ENCODE peak calls at places on chromosomes 1 and 21, in seven cellular contexts. L is HFFc6, M is AG09319, Z is nephron progenitor cell, H is fibroblast of mammary gland, R is breast epithelium, B is endodermal cell. G is an unnamed sample.

GRCh38 chr1:42424201-42424600 is 31.6 kb downstream of the ZMYND12 start:
- DNase-seq in L (no peak), M (no peak), R (no peak), H (peak), Z (no peak), B (no peak), G (peak)

GRCh38 chr1:18716785-18717678 is 86.4 kb downstream of the PAX7 start:
- DNase-seq in R (no peak), L (no peak), M (no peak), B (peak), Z (peak), H (no peak), G (no peak)

GRCh38 chr1:112689842-112690237 is 15.4 kb downstream of the MOV10 start:
- DNase-seq in M (no peak), R (no peak), H (no peak), B (no peak), Z (no peak), L (no peak), G (no peak)

GRCh38 chr1:167344605-167345385 is 124.1 kb downstream of the POU2F1 start:
- DNase-seq in B (peak), Z (no peak), H (peak), M (no peak), R (no peak), L (no peak), G (peak)

GRCh38 chr1:7827134-7827955 is 25.5 kb downstream of the UTS2 start:
- DNase-seq in B (no peak), H (peak), M (no peak), R (no peak), Z (no peak), L (no peak), G (no peak)

GRCh38 chr1:15678578-15678977 is 5.5 kb upstream of the PLEKHM2 start:
- DNase-seq in H (peak), B (peak), R (no peak), Z (no peak), M (no peak), L (peak), G (peak)

GRCh38 chr1:97138515-97139032 is 417.0 kb downstream of the PTBP2 start:
- DNase-seq in B (no peak), Z (no peak), R (no peak), L (no peak), H (no peak), M (no peak), G (no peak)

GRCh38 chr1:79568411-79568810 is 561.9 kb upstream of the ADGRL4 start:
- DNase-seq in R (no peak), L (no peak), Z (no peak), M (no peak), B (no peak), H (peak), G (peak)

GRCh38 chr1:180173952-180174351 is 19.3 kb downstream of the QSOX1 start:
- DNase-seq in M (no peak), Z (no peak), R (peak), B (no peak), H (peak), L (no peak), G (peak)

GRCh38 chr1:197553281-197553680 is 222.0 kb downstream of the DENND1B start:
- DNase-seq in H (no peak), R (no peak), M (no peak), Z (no peak), B (no peak), L (no peak), G (no peak)

GRCh38 chr1:73701816-73702215 is 496.2 kb downstream of the LRRIQ3 start:
- DNase-seq in B (no peak), H (no peak), Z (no peak), R (no peak), M (no peak), L (no peak), G (no peak)

GRCh38 chr1:234656981-234657651 is 47.1 kb upstream of the IRF2BP2 start:
- DNase-seq in L (peak), R (no peak), M (peak), B (no peak), H (peak), Z (no peak), G (peak)

GRCh38 chr21:41583274-41583790 is 75.4 kb upstream of the TMPRSS2 start:
- DNase-seq in M (no peak), L (no peak), R (peak), H (no peak), Z (no peak), B (no peak), G (no peak)

GRCh38 chr1:117606608-117607261 is 887 bp downstream of the TENT5C start:
- DNase-seq in H (peak), R (peak), B (peak), Z (peak), M (no peak), L (peak), G (peak)

GRCh38 chr1:205477759-205478247 is 22.0 kb upstream of the BLACAT1 start:
- DNase-seq in R (peak), H (peak), B (no peak), L (peak), Z (no peak), M (peak), G (peak)

DNA sequence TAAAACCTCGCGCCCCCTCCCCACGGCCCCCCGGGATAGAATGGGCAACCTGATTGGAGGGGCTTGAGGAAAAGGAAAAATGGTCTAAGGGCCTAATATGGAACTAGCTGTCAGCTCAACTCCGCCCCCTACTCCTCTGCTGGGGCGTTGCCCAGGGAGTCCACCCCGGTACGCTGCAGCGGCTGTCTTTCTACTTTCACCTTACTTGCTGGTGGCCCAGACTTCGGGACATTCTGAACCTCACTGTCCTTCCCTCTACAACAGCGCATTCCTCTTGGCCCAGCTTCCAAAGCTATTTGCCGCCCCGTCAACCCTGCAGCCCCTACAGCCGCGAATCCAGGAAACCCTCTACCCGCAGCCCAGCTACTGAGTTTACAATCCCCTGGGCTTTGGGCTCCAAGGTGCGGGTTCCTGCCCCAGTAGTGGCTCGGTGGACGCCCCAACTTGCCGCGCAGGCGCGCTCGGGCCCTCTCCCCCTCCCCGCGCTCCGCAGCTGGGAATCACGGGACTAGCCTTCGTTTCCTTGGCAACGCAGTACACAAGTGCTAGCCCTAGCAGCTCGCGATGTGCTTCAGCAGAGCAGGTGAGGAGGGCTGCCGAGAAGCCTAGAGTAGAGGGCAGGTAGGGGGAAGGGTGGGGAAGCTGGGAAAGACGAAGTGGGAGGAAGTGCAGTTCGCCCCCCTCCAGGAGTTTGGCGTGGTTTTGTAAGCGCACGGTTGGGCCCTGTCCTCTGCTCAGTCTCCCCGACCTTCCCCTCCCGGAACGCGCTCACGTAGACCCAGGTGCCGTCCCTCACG is 55.6 kb downstream of the CHIA start:
- DNase-seq in B (peak), R (peak), Z (peak), H (peak), M (peak), L (peak), G (peak)
- TF ChIP-seq CTCF in B (peak), R (peak), Z (no peak), H (peak), M (no peak), L (no peak), G (no peak)

DNA sequence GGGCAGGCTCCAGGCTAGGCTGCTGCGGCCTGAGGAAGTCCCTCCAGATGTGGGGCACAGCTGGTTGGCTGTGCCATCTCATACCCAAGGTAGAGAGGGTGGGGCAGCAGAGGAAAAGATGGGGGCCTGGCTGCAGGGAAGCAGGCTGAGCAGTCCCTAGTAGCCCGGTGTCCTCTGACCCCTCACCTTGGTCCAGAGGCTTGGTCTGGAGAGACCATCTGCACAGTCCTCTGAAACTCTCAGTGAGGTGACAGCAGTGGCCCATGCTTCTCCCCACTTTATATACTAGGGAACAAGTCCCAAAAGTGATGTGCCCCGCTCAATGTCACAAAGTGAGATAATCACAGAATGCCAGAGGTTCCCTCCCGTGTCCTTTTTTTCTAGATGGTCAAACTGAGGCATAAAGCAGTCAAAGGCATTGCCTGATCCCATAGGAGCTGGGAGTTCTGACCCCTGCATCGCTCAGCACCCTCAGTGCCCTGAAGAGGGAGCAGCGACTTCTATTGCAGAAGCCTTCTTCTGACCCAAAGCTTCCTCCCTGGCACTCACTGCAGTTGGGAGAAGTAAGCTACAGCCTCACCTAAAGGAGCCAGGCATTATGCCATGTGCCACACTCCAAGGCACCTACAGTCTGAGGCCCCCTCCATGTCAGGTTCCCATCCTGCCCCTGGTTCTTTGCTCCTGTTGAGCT is 45.5 kb downstream of the TRABD2B start:
- DNase-seq in M (no peak), L (no peak), R (no peak), Z (no peak), H (no peak), B (peak), G (no peak)
- TF ChIP-seq CTCF in M (peak), L (no peak), R (no peak), Z (no peak), H (no peak), B (peak), G (no peak)

GRCh38 chr1:153355445-153356071 is 2.1 kb upstream of the S100A9 start:
- DNase-seq in H (peak), L (peak), B (peak), M (peak), R (no peak), Z (peak), G (peak)

GRCh38 chr1:153352523-153352922 is 3.9 kb upstream of the PGLYRP4 start:
- DNase-seq in B (peak), M (peak), R (peak), L (peak), Z (peak), H (peak), G (peak)

GRCh38 chr1:153356392-153357075 is 1.1 kb upstream of the S100A9 start:
- DNase-seq in H (no peak), B (peak), M (no peak), R (no peak), L (no peak), Z (no peak), G (no peak)

GRCh38 chr1:153354515-153355193 is 3.0 kb upstream of the S100A9 start:
- DNase-seq in L (no peak), R (no peak), Z (no peak), M (no peak), B (peak), H (no peak), G (no peak)

DNA sequence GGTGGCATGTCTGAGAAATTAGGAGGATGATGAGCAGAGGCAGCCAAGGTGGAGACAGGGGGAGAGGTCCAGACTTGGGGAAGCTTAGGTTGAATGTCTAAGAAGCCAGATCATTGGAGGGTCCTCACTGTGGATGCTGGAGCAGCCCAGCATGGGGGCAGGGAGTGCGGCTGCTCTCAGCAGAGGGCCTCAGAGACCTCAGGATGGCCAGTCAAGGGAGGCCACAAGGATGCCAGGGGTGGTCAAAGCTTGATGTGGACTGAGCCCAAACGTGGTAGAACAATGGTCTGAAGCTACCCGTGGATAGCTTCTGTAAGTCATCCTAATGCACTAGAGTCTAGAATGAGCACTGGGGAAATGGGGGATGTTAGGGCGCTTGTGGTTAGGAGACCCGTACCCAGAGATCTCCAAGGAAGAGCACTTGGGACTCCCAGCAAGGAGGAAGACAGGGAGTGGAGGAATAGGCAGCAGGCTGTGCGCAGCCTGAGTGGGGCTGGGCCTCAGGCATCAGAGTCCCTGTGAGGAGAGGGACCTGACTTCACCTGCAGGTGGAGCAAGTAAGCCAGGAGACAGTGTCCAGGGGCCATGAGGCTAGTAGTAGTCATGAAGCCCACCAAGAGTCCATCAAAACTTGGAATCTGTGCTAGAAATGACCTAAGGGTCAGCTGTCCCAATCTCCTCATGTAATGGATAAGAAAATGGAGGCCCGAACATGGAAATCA is 4.3 kb upstream of the S100A9 start:
- DNase-seq in B (peak), M (no peak), L (peak), H (peak), Z (peak), R (no peak), G (peak)
- TF ChIP-seq CTCF in B (peak), M (peak), L (peak), H (peak), Z (peak), R (no peak), G (peak)

DNA sequence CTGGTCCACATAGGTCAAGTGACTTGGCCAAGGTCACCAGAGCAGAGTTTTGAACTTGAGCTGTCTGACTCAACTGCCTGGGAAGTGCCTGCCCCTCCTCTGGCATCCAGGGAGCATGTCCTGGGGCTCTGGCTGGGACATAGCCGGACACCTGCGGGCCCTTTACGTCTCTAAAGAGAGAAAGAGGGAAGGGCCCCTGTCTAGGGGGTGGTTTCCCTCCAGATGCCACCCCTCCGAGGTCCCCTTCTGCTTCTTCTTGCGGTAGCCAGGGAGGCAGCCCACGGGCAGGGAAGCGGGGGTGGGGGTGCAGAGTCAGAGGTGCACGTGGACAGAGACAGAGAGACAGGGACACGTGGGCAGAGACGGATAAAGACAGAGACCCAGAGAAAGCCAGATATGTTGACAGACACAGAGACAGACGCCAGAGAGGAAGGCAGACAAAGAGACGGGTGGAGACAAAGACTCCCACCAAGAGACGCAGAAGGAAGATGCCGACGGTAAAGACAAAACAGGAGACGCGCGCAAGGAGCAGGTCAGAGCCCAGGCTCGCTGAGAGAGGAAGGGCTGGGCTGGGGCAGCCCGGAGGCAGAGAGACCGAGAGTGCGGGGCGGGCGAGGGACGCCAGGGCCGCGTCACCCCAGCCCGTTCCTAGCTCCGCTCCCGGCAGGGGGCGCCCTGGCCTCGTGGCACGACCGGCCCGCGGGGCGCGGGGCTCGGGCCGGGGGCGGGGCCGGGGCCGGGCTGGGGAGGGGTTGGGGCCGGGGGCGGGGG is 458 bp upstream of the ALPL start:
- DNase-seq in H (peak), R (no peak), M (no peak), B (peak), L (no peak), Z (peak), G (no peak)
- TF ChIP-seq CTCF in H (no peak), R (peak), M (peak), B (peak), L (peak), Z (peak), G (peak)

GRCh38 chr1:212701910-212702309 is 2.3 kb upstream of the BATF3 start:
- DNase-seq in L (no peak), Z (no peak), H (no peak), B (peak), M (no peak), R (no peak), G (no peak)
- TF ChIP-seq CTCF in L (peak), Z (no peak), H (no peak), B (peak), M (no peak), R (no peak), G (no peak)

GRCh38 chr1:201766117-201766863 is 62.7 kb upstream of the IPO9 start:
- DNase-seq in H (peak), R (no peak), L (peak), M (peak), B (no peak), Z (no peak), G (peak)

GRCh38 chr1:201761871-201762270 is 67.1 kb upstream of the IPO9 start:
- DNase-seq in L (no peak), H (no peak), R (no peak), B (no peak), M (no peak), Z (no peak), G (no peak)

GRCh38 chr1:201764166-201764565 is 64.8 kb upstream of the IPO9 start:
- DNase-seq in Z (no peak), L (no peak), R (no peak), H (no peak), B (no peak), M (no peak), G (no peak)

GRCh38 chr1:201761178-201761577 is 67.8 kb upstream of the IPO9 start:
- DNase-seq in R (no peak), L (no peak), M (no peak), H (no peak), B (peak), Z (no peak), G (no peak)

GRCh38 chr1:201763439-201764140 is 65.4 kb upstream of the IPO9 start:
- DNase-seq in H (peak), Z (no peak), R (no peak), B (no peak), M (no peak), L (peak), G (no peak)
- TF ChIP-seq CTCF in H (no peak), Z (no peak), R (no peak), B (no peak), M (no peak), L (no peak), G (no peak)

GRCh38 chr1:224700915-224701531 is 84.9 kb downstream of the CNIH3 start:
- DNase-seq in L (no peak), M (no peak), R (no peak), B (peak), H (peak), Z (peak), G (no peak)
- TF ChIP-seq CTCF in L (peak), M (peak), R (no peak), B (peak), H (peak), Z (peak), G (peak)

GRCh38 chr1:1032428-1032827 is 12.5 kb downstream of the AGRN start:
- DNase-seq in H (no peak), Z (no peak), B (peak), R (no peak), M (no peak), L (no peak), G (no peak)
- TF ChIP-seq CTCF in H (no peak), Z (no peak), B (no peak), R (no peak), M (no peak), L (no peak), G (no peak)

G was measured in astrocyte.